ENCODE peak calls at places on chromosomes 16 and 17, in eight cellular contexts. P is cardiac muscle cell, T is transverse colon, V is ascending aorta, M is OCI-LY7, D is kidney epithelial cell, R is HCT116, S is tibial artery. F is an unnamed sample.

GRCh38 chr17:64218066-64218465 is 45.0 kb downstream of the TEX2 start:
- DNase-seq in V (no peak), P (no peak), S (no peak), D (no peak), T (no peak), R (no peak), M (peak; percentile 19), F (no peak)

GRCh38 chr17:57356722-57357391 is 100.5 kb downstream of the MSI2 start:
- DNase-seq in M (peak; percentile 96), V (no peak), D (no peak), R (no peak), S (no peak), P (no peak), T (peak; percentile 45), F (no peak)

GRCh38 chr17:81125573-81126081 is 39.7 kb upstream of the PVALEF start:
- DNase-seq in P (no peak), M (no peak), S (no peak), D (no peak), T (no peak), R (no peak), V (no peak), F (no peak)

GRCh38 chr17:1992541-1992940 is 32.6 kb downstream of the RTN4RL1 start:
- DNase-seq in M (no peak), D (no peak), T (no peak), V (no peak), P (no peak), R (no peak), S (no peak), F (no peak)

GRCh38 chr17:74547736-74548135 is 1.8 kb upstream of the CD300C start:
- DNase-seq in D (no peak), V (no peak), M (peak; percentile 22), T (no peak), P (no peak), S (no peak), R (no peak), F (no peak)

GRCh38 chr17:43905985-43906852 is 1.1 kb downstream of the MPP2 start:
- DNase-seq in R (no peak), D (no peak), T (peak; percentile 62), V (peak; percentile 63), P (peak; percentile 81), M (no peak), S (peak; percentile 85), F (no peak)

GRCh38 chr17:82384051-82384729 is 12.6 kb downstream of the UTS2R start:
- DNase-seq in D (no peak), T (no peak), R (no peak), V (no peak), P (no peak), S (no peak), M (no peak), F (no peak)

GRCh38 chr17:9127340-9127739 is 106.0 kb downstream of the NTN1 start:
- DNase-seq in D (no peak), S (no peak), M (no peak), V (no peak), P (no peak), R (no peak), T (no peak), F (no peak)

GRCh38 chr17:48240562-48241130 is 133.1 kb downstream of the SNX11 start:
- DNase-seq in S (no peak), D (no peak), R (peak; percentile 66), T (no peak), M (no peak), P (no peak), V (no peak), F (no peak)

GRCh38 chr17:78892936-78893379 is 10.0 kb downstream of the CEP295NL start:
- DNase-seq in M (no peak), R (no peak), S (no peak), P (no peak), V (no peak), T (no peak), D (no peak), F (no peak)

GRCh38 chr16:53864819-53865491 is 161.0 kb downstream of the FTO start:
- DNase-seq in D (no peak), T (no peak), V (no peak), P (no peak), R (peak; percentile 58), M (no peak), S (no peak), F (no peak)

GRCh38 chr17:4598776-4599504 is 14.6 kb downstream of the SMTNL2 start:
- DNase-seq in D (no peak), T (peak; percentile 26), P (peak; percentile 41), S (peak; percentile 52), M (no peak), R (no peak), V (no peak), F (no peak)

GRCh38 chr17:44086364-44087311 is 16.1 kb downstream of the G6PC3 start:
- DNase-seq in V (no peak), S (no peak), P (no peak), T (no peak), D (peak; percentile 72), M (no peak), R (peak; percentile 37), F (peak; percentile 62)

GRCh38 chr17:80678621-80679020 is 134.0 kb downstream of the RPTOR start:
- DNase-seq in S (no peak), M (no peak), V (no peak), T (no peak), P (no peak), D (peak; percentile 34), R (no peak), F (no peak)

GRCh38 chr17:41131979-41132378 is 8.0 kb upstream of the KRTAP4-12 start:
- DNase-seq in D (peak; percentile 18), P (no peak), R (peak; percentile 77), M (no peak), T (no peak), V (no peak), S (no peak), F (no peak)

GRCh38 chr16:49701867-49702494 is 153.9 kb downstream of the ZNF423 start:
- DNase-seq in T (peak; percentile 27), R (no peak), V (peak; percentile 18), M (no peak), S (peak; percentile 73), P (peak; percentile 94), D (no peak), F (no peak)

GRCh38 chr17:56761387-56761786 is 72.3 kb downstream of the C17orf67 start:
- DNase-seq in M (no peak), T (no peak), R (no peak), V (no peak), D (no peak), P (no peak), S (no peak), F (no peak)

GRCh38 chr17:6323626-6324356 is 111.1 kb downstream of the AIPL1 start:
- DNase-seq in D (no peak), R (peak; percentile 70), P (no peak), T (no peak), M (no peak), S (no peak), V (no peak), F (no peak)

GRCh38 chr17:58184308-58184985 is 8.1 kb upstream of the EPX start:
- DNase-seq in M (no peak), D (peak; percentile 16), P (no peak), V (no peak), T (no peak), S (no peak), R (peak; percentile 55), F (no peak)

GRCh38 chr16:57021693-57022092 is 32.3 kb downstream of the NLRC5 start:
- DNase-seq in T (no peak), D (no peak), R (no peak), M (no peak), S (no peak), V (no peak), P (no peak), F (no peak)

GRCh38 chr16:28304214-28304613 is 11.9 kb downstream of the SBK1 start:
- DNase-seq in R (no peak), P (peak; percentile 87), T (no peak), V (no peak), M (no peak), D (no peak), S (no peak), F (no peak)

GRCh38 chr16:58301052-58301451 is 6.2 kb upstream of the PRSS54 start:
- DNase-seq in S (no peak), T (no peak), D (no peak), V (no peak), P (no peak), R (no peak), M (no peak), F (no peak)

GRCh38 chr16:58307583-58308312 is 12.9 kb upstream of the PRSS54 start:
- DNase-seq in V (no peak), P (no peak), T (no peak), S (no peak), M (no peak), D (no peak), R (no peak), F (no peak)

DNA sequence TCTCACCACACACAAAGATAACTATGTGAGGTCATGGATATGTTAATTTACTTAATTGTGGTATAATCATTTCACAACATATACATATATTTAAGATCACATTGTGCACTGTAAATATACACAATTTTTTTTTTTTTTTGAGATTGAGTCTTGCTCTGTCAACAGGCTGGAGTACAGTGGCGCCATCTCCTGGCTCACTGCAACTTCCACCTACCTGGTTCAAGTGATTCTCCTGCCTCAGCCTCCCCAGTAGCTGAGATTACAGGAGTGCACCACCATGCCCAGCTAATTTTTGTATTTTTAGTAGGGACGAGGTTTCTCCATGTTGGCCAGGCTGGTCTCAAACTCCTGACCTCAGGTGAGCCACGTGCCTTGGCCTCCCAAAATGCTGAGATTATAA is 11.5 kb upstream of the PRSS54 start:
- DNase-seq in P (no peak), V (no peak), R (peak; percentile 26), M (peak; percentile 24), D (no peak), T (peak; percentile 60), S (no peak), F (no peak)
- TF ChIP-seq CTCF in P (peak; percentile 57), V (peak; percentile 31), R (peak; percentile 62), M (peak; percentile 71), D (peak; percentile 37), T (peak; percentile 30), S (no peak), F (peak; percentile 33)

DNA sequence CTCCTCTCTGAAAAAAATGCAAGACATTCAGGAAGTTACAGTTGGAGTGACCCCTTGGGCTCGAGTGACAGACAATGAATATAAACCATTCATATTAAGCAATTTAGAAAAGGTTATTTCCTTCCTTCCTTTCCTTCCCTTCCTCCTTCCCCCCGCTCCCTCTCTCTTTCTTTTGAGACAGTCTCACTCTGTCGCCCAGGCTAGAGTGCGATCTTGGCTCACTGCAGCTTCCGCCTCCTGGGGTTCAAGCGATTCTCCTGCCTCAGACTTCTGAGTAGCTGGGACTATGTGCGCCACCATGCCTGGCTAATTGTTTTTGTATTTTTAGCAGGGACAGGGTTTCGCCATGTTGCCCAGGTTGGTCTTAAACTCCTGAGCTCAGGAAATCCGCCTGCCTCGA is 13.2 kb downstream of the PSMD12 start:
- DNase-seq in D (no peak), P (no peak), R (no peak), M (no peak), T (no peak), S (no peak), V (no peak), F (no peak)
- H3K36me3 ChIP-seq in D (peaks cover 5% of the 10 kb centered on the region), P (peaks cover 45% of the 10 kb centered on the region), R (peaks cover 65% of the 10 kb centered on the region), M (peaks cover 95% of the 10 kb centered on the region), T (peaks cover 38% of the 10 kb centered on the region), S (peaks cover 38% of the 10 kb centered on the region), V (peaks cover 60% of the 10 kb centered on the region), F (peaks cover 11% of the 10 kb centered on the region)

GRCh38 chr17:29384901-29385300 is 5.3 kb upstream of the TAOK1 start:
- DNase-seq in M (no peak), S (no peak), D (no peak), V (no peak), P (no peak), T (no peak), R (no peak), F (no peak)
- TF ChIP-seq CTCF in M (peak; percentile 42), S (no peak), D (no peak), V (no peak), P (no peak), T (no peak), R (peak; percentile 29), F (no peak)

GRCh38 chr17:18039535-18040286 is 503 bp downstream of the GID4 start:
- DNase-seq in V (no peak), T (peak; percentile 41), R (no peak), S (peak; percentile 50), D (no peak), P (peak; percentile 68), M (peak; percentile 60), F (no peak)
- H3K36me3 ChIP-seq in V (no peaks in the 10 kb centered on the region), T (no peaks in the 10 kb centered on the region), R (no peaks in the 10 kb centered on the region), S (no peaks in the 10 kb centered on the region), D (no peaks in the 10 kb centered on the region), P (no peaks in the 10 kb centered on the region), M (no peaks in the 10 kb centered on the region), F (no peaks in the 10 kb centered on the region)